ENCODE peak calls at places on chromosome 16, in nine cellular contexts. C, Z, D, W, M, U, B, I and R are unnamed samples.

GRCh38 chr16:90042946-90043514 is 23.8 kb upstream of the DBNDD1 start:
- DNase-seq in W (no peak), B (no peak), M (no peak), C (no peak), D (no peak), U (no peak), Z (no peak), I (no peak), R (no peak)

GRCh38 chr16:89775223-89775622 is 41.2 kb downstream of the FANCA start:
- DNase-seq in D (no peak), B (no peak), U (no peak), W (no peak), I (no peak), M (no peak), C (no peak), Z (no peak), R (no peak)

GRCh38 chr16:12737563-12737962 is 66.1 kb downstream of the CPPED1 start:
- DNase-seq in U (no peak), W (peak), I (no peak), C (no peak), B (no peak), D (no peak), M (no peak), Z (no peak), R (no peak)

GRCh38 chr16:87784812-87785211 is 19.0 kb upstream of the KLHDC4 start:
- DNase-seq in B (no peak), C (peak), D (no peak), M (no peak), W (no peak), U (no peak), Z (no peak), I (peak), R (no peak)

GRCh38 chr16:31008154-31008950 is 2.1 kb downstream of the STX1B start:
- DNase-seq in M (no peak), B (no peak), Z (no peak), D (no peak), W (no peak), C (no peak), U (no peak), I (peak), R (no peak)

GRCh38 chr16:54318941-54319340 is 32.4 kb upstream of the IRX3 start:
- DNase-seq in M (no peak), C (no peak), D (no peak), Z (no peak), W (no peak), U (no peak), B (no peak), I (peak), R (no peak)

GRCh38 chr16:797120-797420 is 3.5 kb downstream of the GNG13 start:
- DNase-seq in U (no peak), B (no peak), W (peak), I (no peak), M (no peak), Z (no peak), D (no peak), C (no peak), R (peak)

GRCh38 chr16:84765606-84766580 is 53.9 kb upstream of the CRISPLD2 start:
- DNase-seq in D (no peak), U (no peak), B (no peak), C (no peak), I (no peak), W (no peak), M (no peak), Z (no peak), R (no peak)

GRCh38 chr16:89864421-89864820 is 9.0 kb upstream of the TCF25 start:
- DNase-seq in C (no peak), W (no peak), D (no peak), B (no peak), Z (no peak), I (peak), U (no peak), M (no peak), R (no peak)

GRCh38 chr16:75256871-75257343 is 5.5 kb upstream of the BCAR1 start:
- DNase-seq in Z (peak), M (no peak), D (no peak), I (peak), C (peak), W (no peak), B (peak), U (no peak), R (no peak)

GRCh38 chr16:53154513-53154912 is 99.7 kb downstream of the CHD9 start:
- DNase-seq in W (no peak), C (no peak), M (no peak), U (no peak), D (no peak), Z (no peak), B (no peak), I (no peak), R (no peak)

GRCh38 chr16:7270006-7270405 is 62.6 kb upstream of the RBFOX1 start:
- DNase-seq in W (no peak), U (no peak), I (no peak), B (no peak), C (no peak), M (no peak), D (no peak), Z (no peak), R (no peak)

GRCh38 chr16:89383095-89384003 is 107.0 kb downstream of the ANKRD11 start:
- DNase-seq in D (no peak), U (no peak), I (peak), C (peak), M (peak), B (no peak), W (no peak), Z (peak), R (no peak)

GRCh38 chr16:79882292-79882995 is 281.9 kb upstream of the MAF start:
- DNase-seq in D (no peak), B (no peak), U (no peak), M (no peak), C (no peak), Z (no peak), W (no peak), I (no peak), R (no peak)

GRCh38 chr16:88368036-88368435 is 14.7 kb upstream of the ZNF469 start:
- DNase-seq in W (no peak), D (no peak), I (no peak), C (no peak), B (no peak), U (no peak), M (no peak), Z (no peak), R (no peak)

GRCh38 chr16:15073101-15073500 is 17.2 kb upstream of the NTAN1 start:
- DNase-seq in Z (no peak), M (no peak), C (no peak), W (no peak), I (no peak), U (no peak), B (no peak), D (no peak), R (no peak)

GRCh38 chr16:17544304-17544703 is 73.5 kb upstream of the XYLT1 start:
- DNase-seq in W (no peak), Z (no peak), U (no peak), D (no peak), M (no peak), C (no peak), B (no peak), I (no peak), R (no peak)

GRCh38 chr16:47667956-47668355 is 206.8 kb downstream of the PHKB start:
- DNase-seq in U (no peak), B (no peak), D (no peak), Z (no peak), C (no peak), I (no peak), M (no peak), W (no peak), R (no peak)

GRCh38 chr16:19831678-19832077 is 53.0 kb downstream of the GPRC5B start:
- DNase-seq in U (no peak), Z (no peak), I (peak), D (no peak), C (no peak), M (no peak), B (no peak), W (no peak), R (no peak)